ENCODE peak calls at places on chromosomes 2 and 18, in ten cellular contexts. One of them, this sample, is unnamed.

GRCh38 chr2:67719351-67719750 is 322.2 kb downstream of the ETAA1 start:
- DNase-seq in left ventricle myocardium inferior: no peak
- DNase-seq in GM20000: no peak
- DNase-seq in HepG2: no peak
- DNase-seq in spleen: no peak
- DNase-seq in H9: no peak
- DNase-seq in body of pancreas: no peak
- DNase-seq in ovary: no peak
- DNase-seq in AG10803: peak; percentile 21
- DNase-seq in fibroblast of lung: peak; percentile 51
- DNase-seq in this sample: no peak

GRCh38 chr2:53856272-53856671 is 3.5 kb downstream of the GPR75 start:
- DNase-seq in left ventricle myocardium inferior: no peak
- DNase-seq in GM20000: no peak
- DNase-seq in HepG2: no peak
- DNase-seq in spleen: no peak
- DNase-seq in H9: no peak
- DNase-seq in body of pancreas: no peak
- DNase-seq in ovary: no peak
- DNase-seq in AG10803: no peak
- DNase-seq in fibroblast of lung: no peak
- DNase-seq in this sample: no peak

GRCh38 chr2:168635065-168635577 is 167.3 kb upstream of the NOSTRIN start:
- DNase-seq in left ventricle myocardium inferior: peak; percentile 67
- DNase-seq in GM20000: no peak
- DNase-seq in HepG2: no peak
- DNase-seq in spleen: no peak
- DNase-seq in H9: peak; percentile 32
- DNase-seq in body of pancreas: peak; percentile 13
- DNase-seq in ovary: peak; percentile 45
- DNase-seq in AG10803: peak; percentile 71
- DNase-seq in fibroblast of lung: peak; percentile 79
- DNase-seq in this sample: no peak

GRCh38 chr2:9481257-9481922 is 7.0 kb downstream of the IAH1 start:
- DNase-seq in left ventricle myocardium inferior: no peak
- DNase-seq in GM20000: no peak
- DNase-seq in HepG2: peak; percentile 60
- DNase-seq in spleen: no peak
- DNase-seq in H9: no peak
- DNase-seq in body of pancreas: no peak
- DNase-seq in ovary: no peak
- DNase-seq in AG10803: no peak
- DNase-seq in fibroblast of lung: no peak
- DNase-seq in this sample: no peak

GRCh38 chr2:235005603-235006259 is 53.9 kb downstream of the SH3BP4 start:
- DNase-seq in left ventricle myocardium inferior: peak; percentile 59
- DNase-seq in GM20000: no peak
- DNase-seq in HepG2: peak; percentile 98
- DNase-seq in spleen: no peak
- DNase-seq in H9: peak; percentile 86
- DNase-seq in body of pancreas: peak; percentile 85
- DNase-seq in ovary: no peak
- DNase-seq in AG10803: no peak
- DNase-seq in fibroblast of lung: no peak
- DNase-seq in this sample: peak; percentile 80

GRCh38 chr2:224807153-224807964 is 91.2 kb upstream of the CCDC195 start:
- DNase-seq in left ventricle myocardium inferior: no peak
- DNase-seq in GM20000: no peak
- DNase-seq in HepG2: no peak
- DNase-seq in spleen: no peak
- DNase-seq in H9: no peak
- DNase-seq in body of pancreas: no peak
- DNase-seq in ovary: no peak
- DNase-seq in AG10803: no peak
- DNase-seq in fibroblast of lung: peak; percentile 18
- DNase-seq in this sample: no peak

GRCh38 chr2:105582952-105583660 is 161.6 kb upstream of the NCK2 start:
- DNase-seq in left ventricle myocardium inferior: no peak
- DNase-seq in GM20000: no peak
- DNase-seq in HepG2: peak; percentile 70
- DNase-seq in spleen: no peak
- DNase-seq in H9: no peak
- DNase-seq in body of pancreas: peak; percentile 26
- DNase-seq in ovary: no peak
- DNase-seq in AG10803: no peak
- DNase-seq in fibroblast of lung: no peak
- DNase-seq in this sample: no peak

GRCh38 chr2:207256476-207257207 is 90.9 kb upstream of the KLF7 start:
- DNase-seq in left ventricle myocardium inferior: no peak
- DNase-seq in GM20000: no peak
- DNase-seq in HepG2: no peak
- DNase-seq in spleen: no peak
- DNase-seq in H9: no peak
- DNase-seq in body of pancreas: no peak
- DNase-seq in ovary: no peak
- DNase-seq in AG10803: peak; percentile 61
- DNase-seq in fibroblast of lung: peak; percentile 62
- DNase-seq in this sample: peak; percentile 39

GRCh38 chr18:12479982-12480381 is 72.3 kb downstream of the PRELID3A start:
- DNase-seq in left ventricle myocardium inferior: no peak
- DNase-seq in GM20000: no peak
- DNase-seq in HepG2: no peak
- DNase-seq in spleen: no peak
- DNase-seq in H9: no peak
- DNase-seq in body of pancreas: no peak
- DNase-seq in ovary: no peak
- DNase-seq in AG10803: no peak
- DNase-seq in fibroblast of lung: no peak
- DNase-seq in this sample: no peak

GRCh38 chr18:12476955-12477354 is 69.2 kb downstream of the PRELID3A start:
- DNase-seq in left ventricle myocardium inferior: no peak
- DNase-seq in GM20000: no peak
- DNase-seq in HepG2: no peak
- DNase-seq in spleen: no peak
- DNase-seq in H9: no peak
- DNase-seq in body of pancreas: no peak
- DNase-seq in ovary: no peak
- DNase-seq in AG10803: no peak
- DNase-seq in fibroblast of lung: no peak
- DNase-seq in this sample: no peak

GRCh38 chr18:12474876-12475275 is 67.1 kb downstream of the PRELID3A start:
- DNase-seq in left ventricle myocardium inferior: no peak
- DNase-seq in GM20000: no peak
- DNase-seq in HepG2: no peak
- DNase-seq in spleen: no peak
- DNase-seq in H9: no peak
- DNase-seq in body of pancreas: no peak
- DNase-seq in ovary: no peak
- DNase-seq in AG10803: peak; percentile 9
- DNase-seq in fibroblast of lung: no peak
- DNase-seq in this sample: no peak

GRCh38 chr18:12477606-12478005 is 69.9 kb downstream of the PRELID3A start:
- DNase-seq in left ventricle myocardium inferior: no peak
- DNase-seq in GM20000: no peak
- DNase-seq in HepG2: no peak
- DNase-seq in spleen: no peak
- DNase-seq in H9: no peak
- DNase-seq in body of pancreas: no peak
- DNase-seq in ovary: no peak
- DNase-seq in AG10803: no peak
- DNase-seq in fibroblast of lung: no peak
- DNase-seq in this sample: no peak

DNA sequence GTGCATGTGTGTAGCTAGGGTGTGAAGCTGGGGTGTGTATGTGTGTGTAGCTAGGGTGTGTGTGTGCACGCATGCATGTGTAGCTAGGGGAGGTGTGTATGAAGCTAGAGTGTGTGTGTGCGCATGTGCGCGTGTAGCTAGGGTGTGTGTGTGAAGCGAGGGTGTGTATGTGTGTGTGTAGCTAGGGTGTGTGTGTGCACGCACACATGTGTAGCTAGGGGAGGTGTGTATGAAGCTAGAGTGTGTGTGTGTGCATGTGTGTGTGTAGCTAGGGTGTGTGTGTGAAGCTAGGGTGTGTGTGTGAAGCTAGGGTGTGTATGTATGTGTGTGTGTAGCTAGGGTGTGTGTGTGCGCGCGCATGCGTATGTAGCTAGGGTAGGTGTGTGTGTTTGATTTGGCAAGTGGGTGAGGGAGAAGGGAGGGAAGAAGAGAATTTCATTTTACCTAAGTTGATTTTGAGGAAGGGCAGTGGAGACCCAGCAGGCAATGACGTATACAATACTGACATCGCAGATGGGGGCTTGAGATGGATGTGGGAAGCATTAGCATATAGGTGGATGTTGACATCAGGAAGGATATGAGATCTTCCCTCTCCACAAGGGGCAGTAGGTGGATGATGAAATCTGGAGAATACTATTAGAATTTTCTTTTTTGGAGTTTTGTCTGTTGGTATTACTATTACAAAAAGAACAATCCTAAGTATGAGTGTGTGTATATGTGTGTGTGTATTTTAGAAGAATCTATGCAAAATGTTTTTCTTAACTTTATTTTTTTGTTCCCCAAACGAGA is 70.7 kb downstream of the PRELID3A start:
- DNase-seq in left ventricle myocardium inferior: no peak
- DNase-seq in GM20000: no peak
- DNase-seq in HepG2: no peak
- DNase-seq in spleen: no peak
- DNase-seq in H9: no peak
- DNase-seq in body of pancreas: no peak
- DNase-seq in ovary: no peak
- DNase-seq in AG10803: no peak
- DNase-seq in fibroblast of lung: no peak
- DNase-seq in this sample: no peak
- TF ChIP-seq CTCF in left ventricle myocardium inferior: no peak
- TF ChIP-seq CTCF in GM20000: no peak
- TF ChIP-seq CTCF in HepG2: no peak
- TF ChIP-seq CTCF in spleen: no peak
- TF ChIP-seq CTCF in H9: peak; percentile 43
- TF ChIP-seq CTCF in body of pancreas: no peak
- TF ChIP-seq CTCF in ovary: no peak
- TF ChIP-seq CTCF in AG10803: peak; percentile 10
- TF ChIP-seq CTCF in fibroblast of lung: peak; percentile 18
- TF ChIP-seq CTCF in this sample: no peak

DNA sequence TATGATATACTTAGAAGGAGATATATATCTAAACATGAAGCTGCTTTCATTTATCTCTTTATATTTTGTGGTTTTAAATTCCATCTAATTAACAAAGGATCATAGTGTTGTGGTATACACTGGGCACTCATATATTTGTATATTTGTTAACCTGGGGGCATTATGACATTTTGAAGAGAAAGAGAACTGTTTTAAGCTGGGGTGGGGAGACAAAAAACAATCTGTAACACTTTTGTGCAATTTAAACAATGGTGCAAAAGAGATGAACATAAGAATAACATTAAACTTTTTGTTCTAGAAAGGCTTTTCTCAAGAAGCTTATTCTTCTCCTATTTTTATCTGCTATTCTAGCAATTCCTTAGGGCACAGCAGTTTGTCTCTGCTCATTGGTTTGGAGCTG is 842.0 kb upstream of the CDH2 start:
- DNase-seq in left ventricle myocardium inferior: no peak
- DNase-seq in GM20000: no peak
- DNase-seq in HepG2: no peak
- DNase-seq in spleen: no peak
- DNase-seq in H9: no peak
- DNase-seq in body of pancreas: no peak
- DNase-seq in ovary: no peak
- DNase-seq in AG10803: no peak
- DNase-seq in fibroblast of lung: no peak
- DNase-seq in this sample: no peak
- TF ChIP-seq CTCF in left ventricle myocardium inferior: no peak
- TF ChIP-seq CTCF in GM20000: no peak
- TF ChIP-seq CTCF in HepG2: no peak
- TF ChIP-seq CTCF in spleen: no peak
- TF ChIP-seq CTCF in H9: no peak
- TF ChIP-seq CTCF in body of pancreas: no peak
- TF ChIP-seq CTCF in ovary: no peak
- TF ChIP-seq CTCF in AG10803: no peak
- TF ChIP-seq CTCF in fibroblast of lung: no peak
- TF ChIP-seq CTCF in this sample: no peak

GRCh38 chr2:191151315-191151698 is 513 bp upstream of the STAT4 start:
- DNase-seq in left ventricle myocardium inferior: no peak
- DNase-seq in GM20000: no peak
- DNase-seq in HepG2: no peak
- DNase-seq in spleen: peak; percentile 78
- DNase-seq in H9: peak; percentile 60
- DNase-seq in body of pancreas: no peak
- DNase-seq in ovary: no peak
- DNase-seq in AG10803: no peak
- DNase-seq in fibroblast of lung: no peak
- DNase-seq in this sample: no peak

GRCh38 chr2:191152841-191153240 is 2.0 kb upstream of the STAT4 start:
- DNase-seq in left ventricle myocardium inferior: no peak
- DNase-seq in GM20000: no peak
- DNase-seq in HepG2: no peak
- DNase-seq in spleen: no peak
- DNase-seq in H9: no peak
- DNase-seq in body of pancreas: no peak
- DNase-seq in ovary: no peak
- DNase-seq in AG10803: peak; percentile 88
- DNase-seq in fibroblast of lung: no peak
- DNase-seq in this sample: no peak

GRCh38 chr2:191158751-191159150 is 8.0 kb upstream of the STAT4 start:
- DNase-seq in left ventricle myocardium inferior: no peak
- DNase-seq in GM20000: no peak
- DNase-seq in HepG2: no peak
- DNase-seq in spleen: no peak
- DNase-seq in H9: no peak
- DNase-seq in body of pancreas: no peak
- DNase-seq in ovary: no peak
- DNase-seq in AG10803: peak; percentile 63
- DNase-seq in fibroblast of lung: no peak
- DNase-seq in this sample: no peak

GRCh38 chr2:191158179-191158578 is 7.4 kb upstream of the STAT4 start:
- DNase-seq in left ventricle myocardium inferior: no peak
- DNase-seq in GM20000: no peak
- DNase-seq in HepG2: no peak
- DNase-seq in spleen: no peak
- DNase-seq in H9: no peak
- DNase-seq in body of pancreas: no peak
- DNase-seq in ovary: no peak
- DNase-seq in AG10803: no peak
- DNase-seq in fibroblast of lung: no peak
- DNase-seq in this sample: no peak

DNA sequence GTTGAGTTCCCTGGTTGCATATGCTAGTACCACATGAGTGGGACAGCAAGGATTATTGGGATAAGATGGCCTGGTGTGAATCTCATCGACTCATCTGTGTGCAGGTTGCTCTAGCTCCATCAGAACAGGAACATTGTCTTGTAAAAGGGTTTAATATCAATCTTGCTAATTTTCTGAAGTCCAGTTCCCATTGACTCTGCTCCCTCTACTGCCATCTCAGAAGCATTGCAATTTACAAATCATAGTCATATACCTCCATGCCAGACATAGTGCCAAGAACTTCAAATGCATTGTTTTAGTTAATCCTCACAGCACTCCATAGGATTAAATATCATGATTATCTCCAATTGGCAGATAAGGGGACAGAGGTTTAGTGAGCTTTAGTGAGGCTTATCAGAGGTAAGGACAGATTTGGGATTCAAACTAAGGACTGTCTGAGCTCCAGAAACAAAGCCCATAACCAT is 4.8 kb upstream of the STAT4 start:
- DNase-seq in left ventricle myocardium inferior: no peak
- DNase-seq in GM20000: peak; percentile 52
- DNase-seq in HepG2: no peak
- DNase-seq in spleen: no peak
- DNase-seq in H9: no peak
- DNase-seq in body of pancreas: no peak
- DNase-seq in ovary: no peak
- DNase-seq in AG10803: peak; percentile 73
- DNase-seq in fibroblast of lung: peak; percentile 75
- DNase-seq in this sample: no peak
- TF ChIP-seq CTCF in left ventricle myocardium inferior: peak; percentile 61
- TF ChIP-seq CTCF in GM20000: peak; percentile 49
- TF ChIP-seq CTCF in HepG2: peak; percentile 64
- TF ChIP-seq CTCF in spleen: peak; percentile 26
- TF ChIP-seq CTCF in H9: peak; percentile 53
- TF ChIP-seq CTCF in body of pancreas: peak; percentile 42
- TF ChIP-seq CTCF in ovary: no peak
- TF ChIP-seq CTCF in AG10803: peak; percentile 90
- TF ChIP-seq CTCF in fibroblast of lung: peak; percentile 84
- TF ChIP-seq CTCF in this sample: peak; percentile 55

DNA sequence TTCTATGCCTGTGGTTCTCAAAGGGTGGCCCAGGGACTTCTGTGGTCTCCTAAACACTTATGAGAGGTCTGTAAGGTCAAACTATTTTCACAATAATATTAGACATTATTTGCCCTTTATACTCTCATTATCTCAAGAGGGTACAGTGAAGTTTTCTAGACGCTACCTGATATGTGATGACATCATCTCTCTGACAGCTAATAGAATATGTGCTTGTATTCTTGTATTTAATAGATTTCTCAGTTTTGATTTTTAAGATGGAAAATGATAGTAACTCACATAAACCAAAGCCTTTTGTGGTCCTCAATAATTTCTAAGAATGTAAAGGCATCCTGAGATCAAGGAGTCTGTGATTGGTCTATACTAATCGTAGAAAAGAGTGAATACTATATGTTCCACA is 265.1 kb downstream of the ZNF521 start:
- DNase-seq in left ventricle myocardium inferior: no peak
- DNase-seq in GM20000: no peak
- DNase-seq in HepG2: no peak
- DNase-seq in spleen: no peak
- DNase-seq in H9: no peak
- DNase-seq in body of pancreas: no peak
- DNase-seq in ovary: no peak
- DNase-seq in AG10803: no peak
- DNase-seq in fibroblast of lung: no peak
- DNase-seq in this sample: no peak
- TF ChIP-seq CTCF in left ventricle myocardium inferior: no peak
- TF ChIP-seq CTCF in GM20000: no peak
- TF ChIP-seq CTCF in HepG2: no peak
- TF ChIP-seq CTCF in spleen: no peak
- TF ChIP-seq CTCF in H9: no peak
- TF ChIP-seq CTCF in body of pancreas: no peak
- TF ChIP-seq CTCF in ovary: no peak
- TF ChIP-seq CTCF in AG10803: no peak
- TF ChIP-seq CTCF in fibroblast of lung: no peak
- TF ChIP-seq CTCF in this sample: no peak